ENCODE peak calls at places on chromosome 14, in five cellular contexts. X, L, D, I and S are unnamed samples. For H3K4me1, the result is how much of the 10 kb centered on the place peaks cover.

GRCh38 chr14:50512463-50512862 is 19.9 kb downstream of the MAP4K5 start:
- DNase-seq in X (no peak), L (no peak), D (no peak), I (no peak), S (no peak)

GRCh38 chr14:95796846-95797245 is 79.8 kb upstream of the TUNAR start:
- DNase-seq in X (no peak), L (no peak), D (no peak), I (no peak), S (no peak)

GRCh38 chr14:57848353-57848752 is 17.5 kb downstream of the SLC35F4 start:
- DNase-seq in X (no peak), L (no peak), D (no peak), I (no peak), S (no peak)

GRCh38 chr14:105028251-105028927 is 7.5 kb upstream of the CDCA4 start:
- DNase-seq in X (no peak), L (no peak), D (no peak), I (no peak), S (no peak)

GRCh38 chr14:56996721-56997399 is 186.6 kb upstream of the OTX2 start:
- DNase-seq in X (no peak), L (no peak), D (no peak), I (no peak), S (no peak)

GRCh38 chr14:94945615-94946014 is 175.7 kb upstream of the GSC start:
- DNase-seq in X (no peak), L (no peak), D (no peak), I (no peak), S (no peak)

GRCh38 chr14:51534623-51535022 is 117.1 kb upstream of the FRMD6 start:
- DNase-seq in X (no peak), L (no peak), D (no peak), I (no peak), S (peak)

GRCh38 chr14:38137005-38137404 is 70.7 kb upstream of the SSTR1 start:
- DNase-seq in X (no peak), L (no peak), D (no peak), I (peak), S (no peak)

GRCh38 chr14:99425272-99425681 is 55.4 kb downstream of the SETD3 start:
- DNase-seq in X (no peak), L (no peak), D (no peak), I (no peak), S (no peak)

GRCh38 chr14:54600685-54601084 is 33.8 kb downstream of the SAMD4A start:
- DNase-seq in X (no peak), L (no peak), D (no peak), I (no peak), S (no peak)

GRCh38 chr14:29896354-29896768 is 31.3 kb downstream of the PRKD1 start:
- DNase-seq in X (no peak), L (no peak), D (no peak), I (no peak), S (no peak)

GRCh38 chr14:96944297-96944696 is 147.1 kb downstream of the VRK1 start:
- DNase-seq in X (no peak), L (no peak), D (no peak), I (no peak), S (no peak)

GRCh38 chr14:69699743-69700309 is 67.1 kb upstream of the SRSF5 start:
- DNase-seq in X (no peak), L (no peak), D (no peak), I (no peak), S (no peak)
- H3K4me1 ChIP-seq in X (half or more), L (under half), D (under half), I (under half), S (under half)

GRCh38 chr14:61362072-61362750 is 40.8 kb downstream of the PRKCH start:
- DNase-seq in X (no peak), L (no peak), D (no peak), I (no peak), S (no peak)

GRCh38 chr14:61358812-61359211 is 37.4 kb downstream of the PRKCH start:
- DNase-seq in X (no peak), L (no peak), D (no peak), I (no peak), S (no peak)

GRCh38 chr14:61364243-61364642 is 42.9 kb downstream of the PRKCH start:
- DNase-seq in X (no peak), L (no peak), D (no peak), I (no peak), S (no peak)

GRCh38 chr14:61357118-61357517 is 35.7 kb downstream of the PRKCH start:
- DNase-seq in X (no peak), L (no peak), D (no peak), I (no peak), S (no peak)

GRCh38 chr14:61360796-61361526 is 39.6 kb downstream of the PRKCH start:
- DNase-seq in X (no peak), L (no peak), D (no peak), I (no peak), S (no peak)
- H3K4me1 ChIP-seq in X (half or more), L (under half), D (half or more), I (under half), S (under half)

GRCh38 chr14:75831971-75832370 is 149.8 kb downstream of the TGFB3 start:
- DNase-seq in X (no peak), L (no peak), D (no peak), I (peak), S (no peak)
- H3K4me1 ChIP-seq in X (under half), L (under half), D (under half), I (under half), S (under half)

GRCh38 chr14:83217492-83217891 is 1683.8 kb upstream of the SEL1L start:
- DNase-seq in X (no peak), L (no peak), D (no peak), I (peak), S (no peak)
- H3K4me1 ChIP-seq in X (under half), L (under half), D (under half), I (under half), S (under half)

GRCh38 chr14:26856832-26857508 is 259.1 kb upstream of the NOVA1 start:
- DNase-seq in X (no peak), L (no peak), D (no peak), I (no peak), S (no peak)
- H3K4me1 ChIP-seq in X (under half), L (under half), D (under half), I (under half), S (under half)

DNA sequence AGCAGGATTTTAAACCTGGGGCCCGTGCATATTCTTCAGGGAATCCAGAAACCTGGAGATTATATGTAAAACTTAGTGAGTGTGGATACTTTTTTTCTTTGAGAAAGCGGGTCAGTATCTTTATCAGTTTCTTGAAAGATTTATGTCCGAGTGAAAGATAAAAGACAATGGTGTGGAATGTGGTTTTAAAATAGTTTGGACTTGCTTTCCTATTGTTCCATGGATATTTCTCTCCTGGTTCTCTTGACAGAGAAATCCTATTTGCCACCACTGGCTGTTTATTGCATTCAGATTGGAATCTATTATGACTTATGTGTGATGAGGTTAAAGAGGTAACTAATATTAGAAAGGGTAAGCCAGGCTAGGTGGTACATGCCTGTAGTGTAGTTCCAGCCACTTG is 27.4 kb downstream of the KTN1 start:
- DNase-seq in X (no peak), L (no peak), D (no peak), I (no peak), S (no peak)
- H3K4me1 ChIP-seq in X (half or more), L (under half), D (under half), I (under half), S (under half)

DNA sequence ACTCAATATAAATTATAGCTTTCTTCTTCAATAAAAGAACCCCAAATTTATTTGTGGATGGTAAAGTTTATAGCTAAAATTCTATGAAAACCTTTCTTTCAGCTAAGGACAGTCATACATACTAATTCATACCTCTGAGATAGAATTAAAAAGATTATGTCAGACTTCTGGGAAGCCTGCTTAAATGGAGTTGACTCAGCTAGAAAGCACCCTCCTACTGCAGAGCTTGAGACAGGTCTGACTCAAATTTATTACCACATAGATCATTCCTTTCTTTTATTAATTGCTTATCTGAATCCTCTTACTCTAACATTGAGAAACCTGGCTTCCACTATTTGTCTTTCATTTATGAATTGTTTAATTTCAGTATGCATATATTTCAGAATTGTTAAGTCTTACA is 1007.0 kb upstream of the LRFN5 start:
- DNase-seq in X (no peak), L (no peak), D (no peak), I (no peak), S (no peak)
- H3K4me1 ChIP-seq in X (under half), L (under half), D (under half), I (under half), S (under half)